ENCODE peak calls at places on chromosomes 5 and 9, in seven cellular contexts. S, L, K, T, U, Q and C are unnamed samples.

GRCh38 chr5:39547548-39548154 is 122.9 kb upstream of the DAB2 start:
- DNase-seq in U (peak; percentile 85), S (no peak), K (peak; percentile 74), Q (no peak), L (peak; percentile 27), T (no peak), C (no peak)

GRCh38 chr5:28967848-28968247 is 1929.5 kb upstream of the CDH9 start:
- DNase-seq in L (no peak), U (no peak), K (peak; percentile 15), Q (no peak), S (no peak), T (no peak), C (no peak)

GRCh38 chr5:34959323-34959722 is 30.0 kb downstream of the DNAJC21 start:
- DNase-seq in S (peak; percentile 18), Q (no peak), U (no peak), K (no peak), T (no peak), L (no peak), C (no peak)

GRCh38 chr9:116144038-116144437 is 9.6 kb upstream of the PAPPA start:
- DNase-seq in K (no peak), L (no peak), T (no peak), S (no peak), U (no peak), Q (no peak), C (no peak)

GRCh38 chr9:110427497-110428104 is 89.9 kb upstream of the TXNDC8 start:
- DNase-seq in L (peak; percentile 69), S (no peak), K (peak; percentile 77), T (no peak), Q (peak; percentile 29), U (peak; percentile 46), C (no peak)

GRCh38 chr9:106403081-106403480 is 459.9 kb upstream of the ZNF462 start:
- DNase-seq in T (no peak), K (no peak), L (no peak), Q (no peak), S (no peak), U (no peak), C (no peak)

GRCh38 chr5:37886207-37886905 is 46.5 kb upstream of the GDNF start:
- DNase-seq in Q (no peak), S (no peak), K (no peak), T (no peak), U (no peak), L (no peak), C (no peak)

GRCh38 chr5:172670444-172670843 is 29.4 kb downstream of the NEURL1B start:
- DNase-seq in L (no peak), S (no peak), T (no peak), K (no peak), Q (no peak), U (no peak), C (no peak)

GRCh38 chr5:79924936-79925893 is 65.8 kb downstream of the MTX3 start:
- DNase-seq in K (peak; percentile 62), S (no peak), L (no peak), T (no peak), Q (peak; percentile 13), U (no peak), C (no peak)

GRCh38 chr9:137048655-137049543 is 2.9 kb upstream of the NPDC1 start:
- DNase-seq in U (no peak), T (no peak), S (no peak), Q (no peak), K (peak; percentile 74), L (no peak), C (no peak)

GRCh38 chr5:77076961-77077820 is 9.9 kb downstream of the ZBED3 start:
- DNase-seq in Q (no peak), S (peak; percentile 82), T (peak; percentile 67), L (peak; percentile 65), U (peak; percentile 61), K (peak; percentile 87), C (no peak)

GRCh38 chr9:89920131-89920530 is 315.3 kb downstream of the GADD45G start:
- DNase-seq in K (no peak), T (no peak), S (no peak), Q (no peak), L (no peak), U (no peak), C (no peak)

GRCh38 chr5:171308453-171309275 is at the start of gene TLX3:
- DNase-seq in Q (peak; percentile 73), T (no peak), U (peak; percentile 11), K (peak; percentile 96), S (no peak), L (no peak), C (no peak)

GRCh38 chr5:107277485-107278040 is 393.2 kb downstream of the EFNA5 start:
- DNase-seq in S (no peak), U (no peak), L (no peak), K (no peak), T (no peak), Q (no peak), C (no peak)

GRCh38 chr9:37239224-37239859 is 119.0 kb downstream of the ZCCHC7 start:
- DNase-seq in S (no peak), K (peak; percentile 29), L (no peak), Q (no peak), U (no peak), T (no peak), C (no peak)

GRCh38 chr5:135364416-135365262 is 34.4 kb downstream of the MACROH2A1 start:
- DNase-seq in K (no peak), U (peak; percentile 20), S (no peak), L (no peak), T (no peak), Q (no peak), C (no peak)

GRCh38 chr9:113532809-113533190 is 69.3 kb downstream of the RGS3 start:
- DNase-seq in T (peak; percentile 31), U (no peak), S (no peak), Q (no peak), L (no peak), K (no peak), C (no peak)

GRCh38 chr9:110797611-110798010 is 129.0 kb downstream of the MUSK start:
- DNase-seq in L (no peak), U (peak; percentile 40), S (no peak), K (no peak), Q (no peak), T (no peak), C (no peak)

GRCh38 chr5:73213566-73213998 is 40.6 kb downstream of the TMEM174 start:
- DNase-seq in Q (no peak), L (no peak), K (peak; percentile 44), T (no peak), U (no peak), S (no peak), C (no peak)

GRCh38 chr5:111453747-111454146 is 58.6 kb downstream of the STARD4 start:
- DNase-seq in S (no peak), K (no peak), T (no peak), L (no peak), U (no peak), Q (no peak), C (no peak)

GRCh38 chr9:125468646-125469045 is 207.0 kb downstream of the GAPVD1 start:
- DNase-seq in U (no peak), K (no peak), L (no peak), S (no peak), Q (no peak), T (no peak), C (no peak)

GRCh38 chr5:75667586-75667985 is 49.7 kb downstream of the POC5 start:
- DNase-seq in U (no peak), Q (no peak), S (no peak), L (no peak), T (no peak), K (peak; percentile 42), C (no peak)

GRCh38 chr5:453725-454481 is 10.9 kb downstream of the EXOC3 start:
- DNase-seq in Q (no peak), T (peak; percentile 51), K (no peak), S (no peak), U (no peak), L (peak; percentile 6), C (no peak)

GRCh38 chr5:35877655-35878054 is 21.0 kb downstream of the IL7R start:
- DNase-seq in T (no peak), K (no peak), S (no peak), U (no peak), L (no peak), Q (no peak), C (no peak)

GRCh38 chr9:7117676-7118561 is 360.1 kb downstream of the KDM4C start:
- DNase-seq in U (no peak), Q (no peak), T (no peak), K (no peak), S (no peak), L (no peak), C (no peak)

GRCh38 chr9:14148501-14149103 is 165.3 kb downstream of the NFIB start:
- DNase-seq in U (no peak), S (no peak), Q (no peak), K (no peak), L (no peak), T (no peak), C (no peak)

DNA sequence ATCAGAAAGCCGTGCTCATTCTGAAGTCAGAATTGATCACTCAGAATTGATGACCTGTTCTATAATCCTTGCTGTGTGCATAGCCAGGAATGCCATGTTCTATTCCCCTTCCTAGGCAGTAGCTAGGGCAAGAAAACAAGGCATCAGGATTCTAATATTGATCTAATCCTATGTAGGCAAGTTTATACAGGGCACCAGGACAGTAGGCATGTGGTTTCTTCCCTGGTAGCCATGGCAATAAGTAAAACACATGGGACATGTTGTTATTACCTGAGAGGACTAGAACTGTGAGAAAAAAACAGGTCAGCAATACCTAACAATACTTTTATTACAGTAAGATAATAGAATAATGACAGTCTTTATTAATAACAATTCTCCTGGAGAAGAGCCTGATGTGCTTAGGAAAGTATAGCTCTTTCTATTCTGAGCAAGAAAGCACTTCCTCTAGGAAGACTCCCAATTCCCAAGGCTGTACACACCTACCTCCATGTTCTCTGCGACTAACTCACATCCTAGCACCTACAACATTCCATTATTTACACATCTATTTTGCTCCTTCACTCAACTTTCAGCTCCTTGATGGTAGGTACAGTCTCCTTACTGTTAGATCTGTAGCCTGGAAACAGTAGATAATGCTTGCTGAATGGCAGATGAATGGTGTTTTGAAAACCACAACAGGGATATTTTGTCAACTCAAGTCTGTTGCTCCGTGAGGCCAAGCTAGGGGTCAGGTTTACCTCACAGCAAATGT is 70.8 kb downstream of the STX17 start:
- DNase-seq in Q (no peak), K (no peak), U (no peak), T (no peak), S (no peak), L (no peak), C (no peak)
- TF ChIP-seq POLR2AphosphoS5 in Q (no peak), K (no peak), U (no peak), T (no peak), S (peak; percentile 40), L (no peak), C (no peak)

GRCh38 chr5:132221781-132222648 is 5.6 kb downstream of the P4HA2 start:
- DNase-seq in K (no peak), Q (no peak), U (peak; percentile 41), T (no peak), S (no peak), L (peak; percentile 42), C (no peak)
- TF ChIP-seq POLR2AphosphoS5 in K (no peak), Q (no peak), U (no peak), T (no peak), S (no peak), L (peak; percentile 51), C (no peak)

GRCh38 chr5:179549973-179550510 is 312 bp upstream of the RUFY1 start:
- DNase-seq in U (peak; percentile 83), Q (no peak), K (no peak), L (no peak), T (no peak), S (no peak), C (peak; percentile 54)
- TF ChIP-seq POLR2AphosphoS5 in U (no peak), Q (no peak), K (peak; percentile 58), L (no peak), T (no peak), S (no peak), C (no peak)

GRCh38 chr9:133103183-133103986 is 17.7 kb downstream of the RALGDS start:
- DNase-seq in S (peak; percentile 67), K (peak; percentile 60), L (peak; percentile 77), U (peak; percentile 50), T (peak; percentile 80), Q (no peak), C (no peak)
- TF ChIP-seq POLR2AphosphoS5 in S (no peak), K (no peak), L (peak; percentile 5), U (no peak), T (no peak), Q (no peak), C (peak; percentile 66)